ENCODE peak calls at places on chromosomes 6 and 20, in five cellular contexts. S is pancreas; G is NCI-H2081; C is osteocyte; B is CD4-positive, alpha-beta T cell. W is an unnamed sample.

GRCh38 chr20:56247954-56248782 is at the start of gene MC3R:
- DNase-seq in S (peak; percentile 61), G (peak; percentile 26), C (no peak), B (peak; percentile 2), W (peak; percentile 4)

GRCh38 chr6:72770959-72771358 is 149.1 kb downstream of the KCNQ5 start:
- DNase-seq in S (no peak), G (no peak), C (no peak), B (no peak), W (no peak)

GRCh38 chr20:7775072-7775471 is 165.2 kb downstream of the HAO1 start:
- DNase-seq in S (no peak), G (no peak), C (no peak), B (no peak), W (no peak)

GRCh38 chr6:152462716-152463115 is 174.4 kb downstream of the SYNE1 start:
- DNase-seq in S (no peak), G (no peak), C (no peak), B (no peak), W (no peak)

GRCh38 chr6:7301702-7302101 is 11.3 kb downstream of the SSR1 start:
- DNase-seq in S (no peak), G (no peak), C (no peak), B (no peak), W (no peak)

GRCh38 chr6:116557863-116558262 is 4.3 kb downstream of the CALHM4 start:
- DNase-seq in S (no peak), G (no peak), C (no peak), B (no peak), W (no peak)

GRCh38 chr6:124495316-124496176 is 466.7 kb upstream of the RNF217 start:
- DNase-seq in S (no peak), G (no peak), C (no peak), B (no peak), W (no peak)

GRCh38 chr6:67790569-67790968 is 844.5 kb upstream of the ADGRB3 start:
- DNase-seq in S (no peak), G (no peak), C (no peak), B (no peak), W (no peak)

GRCh38 chr20:7193681-7194080 is 426.2 kb downstream of the BMP2 start:
- DNase-seq in S (no peak), G (no peak), C (no peak), B (no peak), W (no peak)

GRCh38 chr6:84249724-84250123 is 22.3 kb upstream of the CEP162 start:
- DNase-seq in S (no peak), G (no peak), C (no peak), B (no peak), W (no peak)

GRCh38 chr6:47414517-47415167 is 62.9 kb upstream of the CD2AP start:
- DNase-seq in S (no peak), G (no peak), C (no peak), B (no peak), W (no peak)

GRCh38 chr6:26159417-26160273 is 72.4 kb downstream of the HFE start:
- DNase-seq in S (no peak), G (no peak), C (no peak), B (no peak), W (no peak)

GRCh38 chr6:159109391-159109790 is 59.8 kb upstream of the FNDC1 start:
- DNase-seq in S (no peak), G (no peak), C (no peak), B (no peak), W (no peak)

GRCh38 chr6:158529629-158530028 is 30.3 kb upstream of the TMEM181 start:
- DNase-seq in S (no peak), G (no peak), C (no peak), B (no peak), W (no peak)

GRCh38 chr6:144919573-144919972 is 634.4 kb downstream of the UTRN start:
- DNase-seq in S (no peak), G (no peak), C (no peak), B (no peak), W (no peak)

W was measured in effector memory CD8-positive, alpha-beta T cell.